ENCODE peak calls at places on chromosome 11, in four cellular contexts. L is Jurkat, Clone E6-1; G is IMR-90; S is kidney. T is an unnamed sample.

GRCh38 chr11:88484873-88485621 is 147.5 kb upstream of the CTSC start:
- DNase-seq in L (peak), G (peak), S (peak), T (no peak)

GRCh38 chr11:84234462-84235202 is 948.5 kb upstream of the CCDC90B start:
- DNase-seq in S (no peak), G (no peak), L (no peak), T (no peak)

GRCh38 chr11:22163394-22163797 is 29.5 kb upstream of the ANO5 start:
- DNase-seq in G (no peak), S (no peak), L (peak), T (no peak)

GRCh38 chr11:107741044-107741823 is 29.4 kb upstream of the SLN start:
- DNase-seq in L (peak), G (peak), S (no peak), T (no peak)

GRCh38 chr11:87239001-87239400 is 201.3 kb downstream of the TMEM135 start:
- DNase-seq in G (no peak), L (no peak), S (no peak), T (no peak)

GRCh38 chr11:120778692-120779490 is 245.0 kb upstream of the TBCEL start:
- DNase-seq in S (no peak), L (no peak), G (no peak), T (no peak)

GRCh38 chr11:58608331-58608730 is 14.1 kb upstream of the CNTF start:
- DNase-seq in L (no peak), G (no peak), S (no peak), T (no peak)

GRCh38 chr11:65104628-65105027 is 7.0 kb upstream of the TM7SF2 start:
- DNase-seq in S (no peak), L (no peak), G (no peak), T (no peak)

GRCh38 chr11:30878400-30878799 is 292.2 kb upstream of the MPPED2 start:
- DNase-seq in G (no peak), S (no peak), L (no peak), T (no peak)

GRCh38 chr11:119782021-119782420 is 53.0 kb upstream of the NECTIN1 start:
- DNase-seq in S (peak), L (no peak), G (no peak), T (no peak)

GRCh38 chr11:123253223-123253622 is 58.2 kb upstream of the CLMP start:
- DNase-seq in G (no peak), S (peak), L (no peak), T (no peak)

GRCh38 chr11:126146454-126147192 is 64.8 kb downstream of the RPUSD4 start:
- DNase-seq in L (no peak), S (no peak), G (no peak), T (no peak)

GRCh38 chr11:74636633-74637184 is 44.3 kb downstream of the POLD3 start:
- DNase-seq in L (no peak), G (peak), S (no peak), T (peak)

GRCh38 chr11:67033661-67034166 is 10.8 kb downstream of the SYT12 start:
- DNase-seq in G (peak), S (no peak), L (no peak), T (peak)

GRCh38 chr11:12963789-12964536 is 45.2 kb upstream of the RASSF10 start:
- DNase-seq in L (peak), G (peak), S (no peak), T (no peak)

GRCh38 chr11:130675456-130675855 is 227.0 kb downstream of the ADAMTS15 start:
- DNase-seq in S (peak), L (no peak), G (peak), T (peak)

GRCh38 chr11:72012897-72013721 is 14.4 kb downstream of the IL18BP start:
- DNase-seq in G (peak), L (no peak), S (peak), T (peak)

GRCh38 chr11:114350022-114350421 is 50.3 kb downstream of the C11orf71 start:
- DNase-seq in L (no peak), S (no peak), G (no peak), T (no peak)

GRCh38 chr11:111530091-111530490 is 10.4 kb upstream of the LAYN start:
- DNase-seq in G (no peak), L (no peak), S (no peak), T (peak)

GRCh38 chr11:125036933-125037332 is 26.2 kb upstream of the SLC37A2 start:
- DNase-seq in G (peak), L (no peak), S (no peak), T (peak)

GRCh38 chr11:4560462-4560861 is 15.5 kb downstream of the OR52M1 start:
- DNase-seq in L (no peak), S (no peak), G (no peak), T (no peak)

GRCh38 chr11:117176186-117176585 is 2.4 kb upstream of the SIDT2 start:
- DNase-seq in S (no peak), L (no peak), G (no peak), T (no peak)

GRCh38 chr11:26331911-26332571 is at the start of gene ANO3:
- DNase-seq in G (peak), L (no peak), S (peak), T (peak)

GRCh38 chr11:112724194-112724790 is 236.9 kb upstream of the NCAM1 start:
- DNase-seq in S (no peak), G (no peak), L (no peak), T (no peak)

GRCh38 chr11:103395612-103396011 is 286.4 kb downstream of the DYNC2H1 start:
- DNase-seq in S (no peak), G (peak), L (no peak), T (peak)

GRCh38 chr11:57082125-57082524 is 93.4 kb downstream of the OR5AK2 start:
- DNase-seq in G (no peak), S (no peak), L (no peak), T (no peak)

GRCh38 chr11:43738600-43739409 is 58.3 kb downstream of the HSD17B12 start:
- DNase-seq in S (no peak), L (no peak), G (peak), T (peak)

GRCh38 chr11:43735115-43735514 is 54.6 kb downstream of the HSD17B12 start:
- DNase-seq in L (no peak), S (no peak), G (no peak), T (no peak)

GRCh38 chr11:43735931-43736330 is 55.4 kb downstream of the HSD17B12 start:
- DNase-seq in L (no peak), G (peak), S (no peak), T (peak)

GRCh38 chr11:43737194-43737575 is 56.6 kb downstream of the HSD17B12 start:
- DNase-seq in L (no peak), S (no peak), G (no peak), T (no peak)

GRCh38 chr11:43736502-43737193 is 56.1 kb downstream of the HSD17B12 start:
- DNase-seq in S (no peak), G (peak), L (peak), T (peak)
- H3K4me3 ChIP-seq in S (no peak), G (no peak), L (no peak), T (no peak)

GRCh38 chr11:77630311-77630710 is 7.3 kb downstream of the CLNS1A start:
- DNase-seq in S (no peak), L (no peak), G (no peak), T (no peak)

GRCh38 chr11:77633856-77634425 is 3.7 kb downstream of the CLNS1A start:
- DNase-seq in S (no peak), L (no peak), G (no peak), T (no peak)

GRCh38 chr11:77636738-77637344 is 753 bp downstream of the CLNS1A start:
- DNase-seq in G (no peak), L (no peak), S (no peak), T (no peak)

GRCh38 chr11:77637345-77638165 is at the start of gene CLNS1A:
- DNase-seq in G (peak), L (peak), S (peak), T (peak)

DNA sequence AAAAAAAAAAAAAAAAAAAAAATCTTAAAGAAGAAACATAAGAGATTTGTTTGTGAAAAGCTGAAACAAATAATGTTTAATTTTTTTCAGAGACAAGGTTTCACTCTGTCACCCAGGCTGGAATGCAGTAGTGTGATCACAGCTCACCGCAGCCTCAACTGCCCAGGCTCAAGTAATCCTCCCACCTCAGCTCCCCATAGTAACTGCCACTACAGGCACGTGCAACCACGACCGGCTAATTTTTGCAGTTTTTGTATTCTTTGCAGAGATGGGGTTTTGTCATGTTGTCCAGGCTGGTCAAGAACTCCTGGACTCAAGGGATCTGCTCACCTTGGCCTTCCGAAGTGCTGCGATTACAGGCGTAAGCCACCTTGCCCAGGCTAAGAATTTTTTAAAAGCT is 2.9 kb downstream of the CLNS1A start:
- DNase-seq in G (no peak), S (no peak), L (no peak), T (no peak)
- H3K4me3 ChIP-seq in G (no peak), S (no peak), L (peak), T (no peak)

GRCh38 chr11:33689506-33689905 is 11.1 kb downstream of the C11orf91 start:
- DNase-seq in G (no peak), S (no peak), L (no peak), T (no peak)
- H3K4me3 ChIP-seq in G (no peak), S (no peak), L (no peak), T (no peak)

GRCh38 chr11:1851437-1852180 is 1.3 kb upstream of the LSP1 start:
- DNase-seq in S (peak), L (no peak), G (no peak), T (no peak)
- H3K4me3 ChIP-seq in S (no peak), L (no peak), G (no peak), T (no peak)

GRCh38 chr11:7512525-7513209 is 1.1 kb upstream of the PPFIBP2 start:
- DNase-seq in L (no peak), S (peak), G (no peak), T (no peak)

GRCh38 chr11:7513210-7514098 is at the start of gene PPFIBP2:
- DNase-seq in G (peak), S (peak), L (peak), T (peak)

GRCh38 chr11:7516488-7516887 is 2.7 kb downstream of the PPFIBP2 start:
- DNase-seq in S (no peak), L (no peak), G (no peak), T (no peak)

GRCh38 chr11:7514099-7514725 is 413 bp downstream of the PPFIBP2 start:
- DNase-seq in G (no peak), S (no peak), L (no peak), T (no peak)

DNA sequence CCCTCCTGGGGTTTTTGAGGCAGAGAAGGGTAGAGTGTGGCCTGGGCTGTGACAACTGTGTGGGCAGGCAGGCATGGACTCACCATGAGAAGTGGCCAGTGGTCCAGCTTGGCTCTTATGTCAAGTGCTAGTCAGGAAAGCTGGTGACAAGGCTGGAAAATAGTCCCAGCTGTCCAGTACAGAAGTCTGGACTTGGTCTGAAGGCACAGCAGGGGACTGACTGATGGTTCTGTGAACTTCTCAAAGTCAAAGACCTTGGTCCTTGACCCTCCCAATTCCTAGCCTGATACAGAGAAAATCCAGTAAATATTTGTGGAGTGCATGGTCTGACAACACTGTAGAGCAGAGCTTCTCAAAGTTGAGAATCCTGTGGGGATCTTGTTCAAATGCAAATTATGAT is 1.7 kb downstream of the PPFIBP2 start:
- DNase-seq in G (no peak), S (no peak), L (no peak), T (no peak)
- H3K4me3 ChIP-seq in G (no peak), S (no peak), L (no peak), T (no peak)

GRCh38 chr11:132962026-132962425 is 570.3 kb downstream of the OPCML start:
- DNase-seq in S (no peak), L (no peak), G (peak), T (peak)
- H3K4me3 ChIP-seq in S (no peak), L (no peak), G (no peak), T (no peak)

GRCh38 chr11:122102426-122102825 is 13.6 kb downstream of the BLID start:
- DNase-seq in G (peak), L (no peak), S (no peak), T (no peak)
- H3K4me3 ChIP-seq in G (peak), L (no peak), S (no peak), T (peak)

GRCh38 chr11:90219438-90219837 is 3.4 kb downstream of the CHORDC1 start:
- DNase-seq in S (no peak), G (no peak), L (no peak), T (no peak)

GRCh38 chr11:90222152-90222458 is 744 bp downstream of the CHORDC1 start:
- DNase-seq in G (no peak), S (no peak), L (no peak), T (no peak)

GRCh38 chr11:90218606-90219005 is 4.2 kb downstream of the CHORDC1 start:
- DNase-seq in S (peak), L (no peak), G (no peak), T (no peak)

GRCh38 chr11:90222459-90223247 is at the start of gene CHORDC1:
- DNase-seq in G (peak), S (peak), L (peak), T (peak)

DNA sequence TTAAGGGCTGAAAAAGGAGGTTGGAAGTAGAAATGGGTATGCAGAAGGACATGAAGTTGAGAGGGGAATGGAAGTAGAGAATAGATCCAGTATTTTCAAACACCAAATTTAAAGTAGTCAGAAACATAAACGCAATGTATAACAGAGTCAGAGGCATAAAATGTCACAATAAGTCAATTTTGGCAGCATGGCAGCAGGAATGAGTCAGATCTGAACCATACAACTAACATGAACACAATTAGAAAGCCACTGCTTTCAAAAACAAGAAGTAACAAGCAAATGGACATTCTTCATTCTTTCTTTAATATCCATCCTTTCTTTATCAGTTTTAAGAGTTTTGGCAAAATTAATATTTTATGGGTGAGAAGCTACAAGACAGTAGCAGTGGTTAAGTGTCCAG is 2.5 kb downstream of the CHORDC1 start:
- DNase-seq in S (no peak), L (no peak), G (peak), T (peak)
- H3K4me3 ChIP-seq in S (peak), L (no peak), G (peak), T (peak)

T was measured in astrocyte.